ENCODE peak calls at places on chromosomes 4 and X, in six cellular contexts. S is H7; L is lung; R is CD4-positive, CD25-positive, alpha-beta regulatory T cell; F is GM23338; I is CD8-positive, alpha-beta memory T cell. J is an unnamed sample.
A peak's percentile ranks its signal among the peaks of the same experiment; 100 is the strongest.

GRCh38 chr4:176810481-176811249 is 17.9 kb upstream of the VEGFC start:
- DNase-seq in S (no peak), I (no peak), F (no peak), R (no peak), L (no peak), J (no peak)

GRCh38 chr4:140252742-140253555 is 99.0 kb upstream of the MAML3 start:
- DNase-seq in R (peak; percentile 49), I (peak; percentile 48), L (peak; percentile 68), F (peak; percentile 74), S (peak; percentile 93), J (peak; percentile 65)

GRCh38 chr4:185399466-185399865 is 2.8 kb downstream of the ANKRD37 start:
- DNase-seq in R (no peak), L (no peak), F (no peak), I (no peak), S (no peak), J (no peak)

GRCh38 chrX:136689441-136689840 is 41.5 kb downstream of the CD40LG start:
- DNase-seq in I (no peak), R (no peak), L (no peak), F (peak; percentile 60), S (peak; percentile 19), J (no peak)

GRCh38 chr4:136742330-136742729 is 790.0 kb downstream of the PCDH18 start:
- DNase-seq in I (no peak), L (no peak), F (no peak), R (no peak), S (no peak), J (no peak)

GRCh38 chr4:122922877-122923511 is 597 bp upstream of the NUDT6 start:
- DNase-seq in S (peak; percentile 72), F (peak; percentile 94), R (peak; percentile 86), L (peak; percentile 87), I (peak; percentile 72), J (peak; percentile 82)

GRCh38 chr4:1039493-1040343 is 28.3 kb downstream of the FGFRL1 start:
- DNase-seq in L (no peak), I (no peak), S (peak; percentile 91), F (no peak), R (no peak), J (peak; percentile 63)

GRCh38 chrX:24005028-24005427 is 22.0 kb downstream of the KLHL15 start:
- DNase-seq in F (no peak), L (no peak), I (no peak), S (no peak), R (no peak), J (no peak)

GRCh38 chrX:39755152-39756032 is 342.4 kb downstream of the BCOR start:
- DNase-seq in L (peak; percentile 49), F (no peak), I (no peak), R (no peak), S (no peak), J (peak; percentile 86)

DNA sequence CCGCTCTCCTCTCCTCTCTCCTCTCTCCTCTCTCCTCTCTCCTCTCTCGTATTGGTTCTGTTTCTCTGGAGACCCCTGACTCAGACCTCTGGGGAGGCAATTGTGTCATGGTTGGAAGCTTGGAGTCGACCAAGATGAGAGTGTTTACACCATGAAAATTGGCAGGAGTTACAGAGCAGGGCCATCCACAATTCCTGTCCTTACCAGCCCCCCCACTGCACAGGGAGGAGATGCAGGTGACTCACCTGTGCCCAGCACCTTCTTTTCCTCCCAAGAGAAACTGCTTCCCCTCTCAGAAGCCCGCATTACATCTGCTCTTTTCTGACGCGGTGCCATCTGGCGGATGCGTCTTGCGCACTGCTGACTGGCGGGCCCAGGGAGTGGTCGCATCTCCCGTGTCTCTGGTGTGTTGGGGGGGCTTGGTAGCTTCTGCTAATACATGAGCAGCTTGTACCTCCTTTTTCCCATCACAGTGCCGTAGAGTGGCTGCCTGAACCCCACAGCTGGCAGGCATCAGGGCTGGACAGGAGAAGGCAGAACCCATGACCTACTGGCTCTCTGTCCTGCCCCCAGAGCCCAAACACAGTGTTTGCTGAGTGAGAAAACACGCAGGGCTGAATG is 31.4 kb upstream of the GPR78 start:
- DNase-seq in L (no peak), F (no peak), S (peak; percentile 46), R (no peak), I (no peak), J (no peak)
- H3K27me3 ChIP-seq in L (no peaks in the 10 kb centered on the region), F (no peaks in the 10 kb centered on the region), S (no peaks in the 10 kb centered on the region), R (no peaks in the 10 kb centered on the region), I (no peaks in the 10 kb centered on the region), J (no peaks in the 10 kb centered on the region)

DNA sequence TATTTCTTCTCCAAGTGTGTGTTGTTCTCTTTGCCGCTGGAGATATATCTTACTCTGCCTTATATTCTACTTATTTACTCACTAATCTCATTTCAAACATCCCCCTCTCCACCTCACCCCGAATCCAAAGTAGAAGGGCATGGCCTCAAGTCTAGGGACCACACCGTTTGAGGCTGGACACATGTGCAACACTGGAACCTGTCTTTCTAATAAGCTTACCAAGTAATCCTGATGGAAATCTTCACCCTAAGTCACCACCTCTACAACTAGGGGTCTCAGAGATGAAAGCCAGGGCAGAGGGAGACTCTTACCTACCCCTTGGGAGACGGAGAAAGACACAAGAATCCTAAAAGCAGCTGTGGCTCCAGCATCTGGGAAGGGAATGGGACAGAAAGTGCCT is 6.0 kb downstream of the PROM1 start:
- DNase-seq in S (no peak), F (no peak), L (no peak), I (no peak), R (no peak), J (no peak)
- H3K27me3 ChIP-seq in S (peaks cover 5% of the 10 kb centered on the region), F (peaks cover 11% of the 10 kb centered on the region), L (peaks cover 3% of the 10 kb centered on the region), I (peaks cover 15% of the 10 kb centered on the region), R (peaks cover 12% of the 10 kb centered on the region), J (no peaks in the 10 kb centered on the region)

GRCh38 chrX:15600071-15600470 is 689 bp downstream of the ACE2 start:
- DNase-seq in R (no peak), I (no peak), L (no peak), F (no peak), S (no peak), J (no peak)

GRCh38 chrX:15601932-15602331 is 1.2 kb upstream of the ACE2 start:
- DNase-seq in S (no peak), F (no peak), L (peak; percentile 29), R (no peak), I (no peak), J (no peak)

GRCh38 chrX:15605233-15605632 is 4.5 kb upstream of the ACE2 start:
- DNase-seq in L (no peak), S (no peak), I (no peak), F (no peak), R (no peak), J (no peak)

GRCh38 chrX:15600745-15601144 is at the start of gene ACE2:
- DNase-seq in I (no peak), L (no peak), R (no peak), S (no peak), F (no peak), J (no peak)

DNA sequence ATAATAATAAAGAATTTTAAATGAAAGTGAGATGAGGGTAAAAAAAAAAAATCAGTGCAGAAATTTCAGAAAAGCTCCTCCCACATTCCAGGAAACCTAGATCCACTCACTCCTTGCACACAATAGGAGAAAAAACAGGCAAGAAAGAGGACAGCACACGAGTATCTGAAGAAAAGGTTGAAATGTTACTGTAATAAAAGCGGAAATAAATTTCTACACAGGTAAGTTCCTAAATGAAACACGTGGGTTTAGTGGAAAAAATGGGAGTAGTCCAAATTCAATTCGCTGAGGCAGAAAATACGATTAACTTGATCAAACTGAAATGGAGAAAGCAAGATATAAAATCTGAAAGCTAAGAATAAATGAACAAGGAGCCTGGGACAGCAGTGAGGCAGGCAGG is 2.0 kb upstream of the ACE2 start:
- DNase-seq in I (no peak), F (no peak), R (no peak), L (no peak), S (no peak), J (no peak)
- H3K27me3 ChIP-seq in I (no peaks in the 10 kb centered on the region), F (no peaks in the 10 kb centered on the region), R (no peaks in the 10 kb centered on the region), L (no peaks in the 10 kb centered on the region), S (no peaks in the 10 kb centered on the region), J (no peaks in the 10 kb centered on the region)

GRCh38 chr4:110631582-110632505 is 9.0 kb upstream of the PITX2 start:
- DNase-seq in F (peak; percentile 93), I (no peak), L (peak; percentile 71), R (no peak), S (peak; percentile 92), J (peak; percentile 72)

GRCh38 chr4:110628321-110629213 is 5.7 kb upstream of the PITX2 start:
- DNase-seq in S (peak; percentile 68), F (peak; percentile 54), I (no peak), L (no peak), R (no peak), J (no peak)

GRCh38 chr4:110630621-110631402 is 7.9 kb upstream of the PITX2 start:
- DNase-seq in I (no peak), S (peak; percentile 70), L (no peak), R (no peak), F (peak; percentile 66), J (no peak)

GRCh38 chr4:110629214-110629754 is 6.4 kb upstream of the PITX2 start:
- DNase-seq in L (no peak), R (no peak), S (peak; percentile 71), I (no peak), F (peak; percentile 61), J (no peak)

GRCh38 chr4:110629780-110630500 is 7.1 kb upstream of the PITX2 start:
- DNase-seq in S (no peak), F (peak; percentile 21), R (no peak), L (no peak), I (no peak), J (no peak)
- H3K27me3 ChIP-seq in S (peaks cover 95% of the 10 kb centered on the region), F (peaks cover 99% of the 10 kb centered on the region), R (peaks cover 47% of the 10 kb centered on the region), L (peaks cover 11% of the 10 kb centered on the region), I (peaks cover 61% of the 10 kb centered on the region), J (peaks cover 64% of the 10 kb centered on the region)

DNA sequence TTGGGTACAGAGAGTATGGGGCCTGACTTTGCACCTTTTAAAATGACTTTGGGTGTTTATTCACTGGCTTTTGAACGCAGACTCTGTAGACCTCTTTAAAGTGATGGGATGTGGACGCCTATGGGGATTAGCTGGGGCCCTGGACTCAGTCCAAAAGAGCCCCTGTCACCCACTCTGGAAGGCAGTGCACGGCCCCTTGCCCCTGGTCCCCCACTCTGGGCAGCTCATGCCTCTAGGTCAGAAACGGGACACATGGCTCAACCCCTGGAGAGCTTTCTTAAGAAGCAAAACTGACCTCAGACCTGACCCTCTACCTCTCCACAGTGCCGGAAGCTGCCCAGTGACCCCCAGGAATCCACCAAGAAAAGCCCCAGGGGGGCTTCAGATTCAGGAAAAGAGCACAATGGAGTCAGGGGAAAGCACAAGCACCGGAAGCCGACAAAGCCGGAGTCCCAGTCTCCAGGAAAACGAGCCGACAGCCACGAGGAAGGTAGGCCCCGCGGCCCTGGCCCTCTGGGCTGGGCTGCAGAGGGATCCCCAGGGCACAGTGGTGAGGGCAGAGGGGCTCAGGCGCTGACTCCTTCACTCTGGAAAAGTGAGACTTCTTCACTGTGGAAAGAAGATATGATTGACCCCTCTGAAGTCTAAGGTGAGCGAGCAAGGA is 38.4 kb downstream of the BCORL1 start:
- DNase-seq in L (no peak), S (peak; percentile 51), F (peak; percentile 14), R (no peak), I (no peak), J (no peak)
- H3K27me3 ChIP-seq in L (no peaks in the 10 kb centered on the region), S (no peaks in the 10 kb centered on the region), F (no peaks in the 10 kb centered on the region), R (no peaks in the 10 kb centered on the region), I (no peaks in the 10 kb centered on the region), J (no peaks in the 10 kb centered on the region)

DNA sequence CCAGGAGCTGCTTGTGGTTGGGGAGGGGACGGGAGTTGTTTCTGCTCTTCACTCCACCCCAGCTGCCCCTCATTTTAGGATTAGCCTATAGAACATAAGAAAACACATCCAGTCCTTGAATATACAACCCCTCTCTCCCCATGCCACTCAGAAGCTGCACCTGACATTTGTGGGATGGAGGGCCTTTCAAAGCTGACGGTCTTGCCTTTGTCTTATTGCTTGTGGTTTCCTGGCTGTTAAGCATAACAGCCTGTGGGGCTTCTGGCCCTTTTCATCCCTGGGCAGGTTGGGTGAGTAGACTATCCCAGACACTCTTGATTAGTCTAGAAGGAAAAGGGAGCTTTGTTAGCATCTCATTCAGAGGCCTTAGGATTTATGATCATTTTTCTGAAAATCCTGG is 407.6 kb upstream of the BOD1L1 start:
- DNase-seq in I (no peak), R (no peak), S (no peak), L (no peak), F (no peak), J (no peak)
- H3K27me3 ChIP-seq in I (no peaks in the 10 kb centered on the region), R (no peaks in the 10 kb centered on the region), S (no peaks in the 10 kb centered on the region), L (no peaks in the 10 kb centered on the region), F (no peaks in the 10 kb centered on the region), J (no peaks in the 10 kb centered on the region)

J was measured in pancreas.